ENCODE peak calls at places on chromosomes 13 and 19, in four cellular contexts. L is HepG2, C is WTC11, Y is K562. X is an unnamed sample.

GRCh38 chr19:40423227-40423566 is 2.6 kb downstream of the SERTAD1 start:
- DNase-seq in L (no peak), C (no peak), Y (no peak), X (no peak)

GRCh38 chr13:44842158-44842557 is 147.1 kb downstream of the NUFIP1 start:
- DNase-seq in Y (no peak), L (no peak), C (no peak), X (no peak)

GRCh38 chr13:28340272-28340793 is 154.6 kb downstream of the FLT1 start:
- DNase-seq in L (no peak), Y (no peak), C (no peak), X (no peak)

GRCh38 chr19:28941833-28942232 is 271.1 kb downstream of the UQCRFS1 start:
- DNase-seq in C (no peak), L (no peak), Y (no peak), X (no peak)

GRCh38 chr19:5952193-5953033 is 25.5 kb downstream of the RANBP3 start:
- DNase-seq in Y (no peak), L (no peak), C (no peak), X (no peak)

GRCh38 chr19:15251749-15252397 is 19.6 kb upstream of the EPHX3 start:
- DNase-seq in L (peak; percentile 40), Y (peak; percentile 66), C (peak; percentile 83), X (peak; percentile 55)

GRCh38 chr19:53365899-53366493 is 491 bp downstream of the ZNF525 start:
- DNase-seq in Y (no peak), L (peak; percentile 24), C (peak; percentile 42), X (no peak)

GRCh38 chr13:96734499-96734898 is 259.8 kb downstream of the OXGR1 start:
- DNase-seq in C (no peak), L (no peak), Y (no peak), X (no peak)

GRCh38 chr19:2462635-2463421 is 6.1 kb upstream of the LMNB2 start:
- DNase-seq in L (peak; percentile 93), Y (no peak), C (peak; percentile 96), X (no peak)

GRCh38 chr19:29539668-29540067 is 13.9 kb downstream of the VSTM2B start:
- DNase-seq in Y (no peak), C (no peak), L (no peak), X (no peak)

GRCh38 chr13:30847697-30848307 is 58.3 kb upstream of the MEDAG start:
- DNase-seq in Y (no peak), C (no peak), L (no peak), X (no peak)

GRCh38 chr13:33633701-33634525 is 184.0 kb upstream of the RFC3 start:
- DNase-seq in L (peak; percentile 39), Y (no peak), C (no peak), X (peak; percentile 30)

GRCh38 chr19:44570984-44571684 is 41.7 kb upstream of the CEACAM20 start:
- DNase-seq in C (peak; percentile 76), L (peak; percentile 80), Y (peak; percentile 67), X (peak; percentile 86)

GRCh38 chr19:40721936-40722661 is 5.2 kb downstream of the ITPKC start:
- DNase-seq in L (no peak), C (no peak), Y (no peak), X (no peak)

GRCh38 chr13:64234255-64234654 is 2818.6 kb upstream of the PCDH20 start:
- DNase-seq in C (no peak), L (no peak), Y (no peak), X (no peak)

GRCh38 chr19:4914736-4915501 is 5.6 kb downstream of the UHRF1 start:
- DNase-seq in Y (peak; percentile 70), C (no peak), L (no peak), X (peak; percentile 73)

GRCh38 chr19:31329819-31330218 is 19.4 kb downstream of the TSHZ3 start:
- DNase-seq in Y (no peak), C (no peak), L (no peak), X (no peak)

GRCh38 chr13:93963266-93964131 is 516.0 kb downstream of the DCT start:
- DNase-seq in C (no peak), Y (no peak), L (peak; percentile 83), X (peak; percentile 10)

GRCh38 chr19:3617463-3617862 is 9.1 kb downstream of the CACTIN start:
- DNase-seq in L (no peak), C (peak; percentile 42), Y (no peak), X (no peak)

GRCh38 chr19:45693168-45693788 is 812 bp downstream of the QPCTL start:
- DNase-seq in C (peak; percentile 90), L (peak; percentile 64), Y (peak; percentile 76), X (peak; percentile 94)

GRCh38 chr13:72754111-72754510 is 26.4 kb downstream of the BORA start:
- DNase-seq in C (no peak), L (no peak), Y (no peak), X (no peak)

GRCh38 chr13:64414381-64414780 is 2815.8 kb downstream of the PCDH9 start:
- DNase-seq in Y (no peak), C (no peak), L (no peak), X (no peak)

GRCh38 chr19:49506575-49507105 is 5.8 kb upstream of the FCGRT start:
- DNase-seq in L (peak; percentile 71), C (peak; percentile 89), Y (peak; percentile 83), X (peak; percentile 80)

GRCh38 chr13:51921790-51922740 is 60.3 kb downstream of the CCDC70 start:
- DNase-seq in Y (peak; percentile 66), C (no peak), L (no peak), X (no peak)

GRCh38 chr19:3224346-3225325 is at the start of gene CELF5:
- DNase-seq in L (no peak), C (peak; percentile 68), Y (peak; percentile 96), X (no peak)

GRCh38 chr13:97945342-97945741 is 8.1 kb upstream of the IPO5 start:
- DNase-seq in C (no peak), Y (no peak), L (no peak), X (no peak)

GRCh38 chr19:19591133-19591825 is 27.2 kb downstream of the PBX4 start:
- DNase-seq in L (peak; percentile 23), C (peak; percentile 19), Y (no peak), X (peak; percentile 54)

GRCh38 chr19:9352505-9352904 is 10.3 kb upstream of the ZNF177 start:
- DNase-seq in C (no peak), Y (no peak), L (no peak), X (no peak)
- TF ChIP-seq HMGXB4 in C (no peak), Y (no peak), L (no peak), X (no peak)

GRCh38 chr13:48531416-48532145 is 1.3 kb downstream of the RCBTB2 start:
- DNase-seq in Y (no peak), C (no peak), L (peak; percentile 13), X (no peak)
- TF ChIP-seq HMGXB4 in Y (no peak), C (no peak), L (no peak), X (no peak)

GRCh38 chr13:41931337-41931736 is 29.6 kb downstream of the VWA8 start:
- DNase-seq in C (no peak), Y (no peak), L (no peak), X (no peak)
- TF ChIP-seq HMGXB4 in C (no peak), Y (no peak), L (no peak), X (no peak)

GRCh38 chr19:47158367-47158791 is 27.7 kb downstream of the SAE1 start:
- DNase-seq in Y (no peak), L (no peak), C (no peak), X (no peak)

GRCh38 chr19:47156861-47157454 is 26.3 kb downstream of the SAE1 start:
- DNase-seq in Y (no peak), L (no peak), C (no peak), X (no peak)

GRCh38 chr19:47158879-47159509 is 28.4 kb downstream of the SAE1 start:
- DNase-seq in Y (no peak), L (no peak), C (no peak), X (no peak)

GRCh38 chr19:47155141-47155540 is 24.5 kb downstream of the SAE1 start:
- DNase-seq in Y (no peak), L (no peak), C (no peak), X (no peak)

GRCh38 chr19:47157455-47158321 is 27.1 kb downstream of the SAE1 start:
- DNase-seq in C (peak; percentile 72), L (no peak), Y (no peak), X (no peak)
- TF ChIP-seq HMGXB4 in C (no peak), L (no peak), Y (no peak), X (no peak)

GRCh38 chr19:7655581-7655980 is 13.3 kb upstream of the RETN start:
- DNase-seq in L (no peak), C (no peak), Y (no peak), X (no peak)
- TF ChIP-seq HMGXB4 in L (no peak), C (no peak), Y (no peak), X (no peak)

GRCh38 chr13:26246154-26246553 is 7.8 kb upstream of the CDK8 start:
- DNase-seq in Y (no peak), C (no peak), L (peak; percentile 59), X (no peak)
- TF ChIP-seq HMGXB4 in Y (no peak), C (no peak), L (no peak), X (no peak)

DNA sequence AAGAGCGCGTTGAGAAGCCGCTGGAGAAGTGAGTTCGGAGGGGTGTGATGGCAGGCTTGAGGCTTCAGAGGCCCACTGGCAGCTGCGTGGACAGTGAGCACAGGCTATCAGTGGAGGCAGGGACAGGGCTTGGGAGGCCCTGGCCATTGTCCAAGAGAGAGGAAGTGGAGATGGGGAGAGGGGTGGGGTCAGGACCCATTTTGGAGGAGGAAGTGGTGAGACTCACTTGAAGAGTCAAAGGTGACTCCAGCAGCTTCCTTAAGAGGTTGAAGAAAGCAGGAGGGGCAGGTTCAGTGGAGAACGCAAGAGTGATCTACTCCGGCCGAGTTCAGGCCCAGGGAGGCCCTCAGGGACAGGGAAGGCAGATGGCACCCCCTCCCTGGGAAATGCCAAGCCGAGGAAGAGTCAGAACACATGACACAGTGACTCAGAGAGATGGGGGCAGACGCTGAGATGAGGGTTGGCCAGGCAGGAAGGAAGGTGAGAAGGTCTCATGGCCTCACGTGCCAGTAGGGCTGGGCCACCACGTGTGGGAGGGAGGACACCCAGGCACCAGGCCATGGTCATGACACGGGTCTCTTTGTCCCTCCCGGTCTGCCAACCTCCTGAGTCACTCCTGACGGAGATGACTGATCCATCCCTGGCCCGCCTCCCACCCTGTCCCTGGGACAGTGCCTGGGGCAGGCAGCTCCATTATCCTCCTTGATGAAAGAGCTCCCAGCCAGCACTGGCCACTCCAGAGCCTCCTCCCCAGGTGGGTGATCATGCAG is 10.1 kb upstream of the CD22 start:
- DNase-seq in L (peak; percentile 85), C (no peak), Y (peak; percentile 46), X (peak; percentile 84)
- TF ChIP-seq HMGXB4 in L (no peak), C (no peak), Y (no peak), X (no peak)